ENCODE peak calls at places on chromosomes 11 and 22, in seven cellular contexts. E is ACHN; O is stimulated activated CD4-positive, alpha-beta T cell treated with anti-CD3 and anti-CD28 coated beads, Interleukin-2, amount 100 ng/mL, for 48 hours; B is NCI-H460; T is dermis blood vessel endothelial cell; L is Calu3; M is NCI-H510A treated with DMSO at 0.1 percent for 48 hours. S is an unnamed sample.

GRCh38 chr22:36853407-36854099 is 7.3 kb upstream of the NCF4 start:
- DNase-seq in E (peak; percentile 52), O (peak; percentile 93), B (peak; percentile 19), T (peak; percentile 74), L (peak; percentile 64), M (no peak), S (peak; percentile 66)

GRCh38 chr11:111586305-111586915 is 15.8 kb upstream of the SIK2 start:
- DNase-seq in E (peak; percentile 47), O (peak; percentile 36), B (peak; percentile 38), T (peak; percentile 74), L (peak; percentile 43), M (peak; percentile 39), S (peak; percentile 32)

GRCh38 chr11:68380786-68381622 is 68.6 kb downstream of the LRP5 start:
- DNase-seq in E (no peak), O (no peak), B (no peak), T (peak; percentile 71), L (no peak), M (no peak), S (no peak)

GRCh38 chr22:29642694-29643093 is 39.3 kb downstream of the NF2 start:
- DNase-seq in E (no peak), O (no peak), B (no peak), T (no peak), L (no peak), M (no peak), S (no peak)

GRCh38 chr11:88103337-88104206 is 71.7 kb downstream of the RAB38 start:
- DNase-seq in E (peak; percentile 98), O (peak; percentile 7), B (peak; percentile 70), T (peak; percentile 80), L (peak; percentile 70), M (no peak), S (peak; percentile 74)

GRCh38 chr11:20010106-20010860 is 150.0 kb downstream of the DBX1 start:
- DNase-seq in E (no peak), O (no peak), B (no peak), T (no peak), L (no peak), M (no peak), S (no peak)

GRCh38 chr22:46649176-46650077 is 29.2 kb downstream of the GRAMD4 start:
- DNase-seq in E (no peak), O (no peak), B (peak; percentile 9), T (no peak), L (no peak), M (peak; percentile 38), S (no peak)

GRCh38 chr22:32850591-32851517 is 49.3 kb downstream of the TIMP3 start:
- DNase-seq in E (no peak), O (no peak), B (no peak), T (no peak), L (no peak), M (no peak), S (no peak)

GRCh38 chr11:78472382-78472781 is 54.8 kb upstream of the GAB2 start:
- DNase-seq in E (no peak), O (no peak), B (no peak), T (no peak), L (no peak), M (no peak), S (no peak)

GRCh38 chr11:114099392-114100178 is 40.1 kb downstream of the ZBTB16 start:
- DNase-seq in E (peak; percentile 1), O (no peak), B (no peak), T (no peak), L (no peak), M (peak; percentile 63), S (no peak)

GRCh38 chr11:76753950-76754349 is 29.2 kb upstream of the TSKU start:
- DNase-seq in E (no peak), O (no peak), B (no peak), T (no peak), L (no peak), M (no peak), S (no peak)

GRCh38 chr11:59380263-59381059 is 21.8 kb downstream of the OR5AN1 start:
- DNase-seq in E (no peak), O (no peak), B (no peak), T (no peak), L (no peak), M (no peak), S (no peak)

GRCh38 chr11:33694346-33695050 is 6.1 kb downstream of the C11orf91 start:
- DNase-seq in E (no peak), O (no peak), B (no peak), T (no peak), L (peak; percentile 40), M (no peak), S (no peak)

GRCh38 chr22:27648074-27648473 is 153.5 kb downstream of the MN1 start:
- DNase-seq in E (no peak), O (no peak), B (no peak), T (no peak), L (no peak), M (no peak), S (no peak)

GRCh38 chr22:47929073-47929472 is 1166.6 kb downstream of the TBC1D22A start:
- DNase-seq in E (no peak), O (no peak), B (no peak), T (no peak), L (no peak), M (no peak), S (no peak)

GRCh38 chr22:44926124-44926475 is 83.7 kb downstream of the PHF21B start:
- DNase-seq in E (no peak), O (no peak), B (no peak), T (no peak), L (no peak), M (no peak), S (no peak)

GRCh38 chr11:76280882-76281557 is 74.7 kb upstream of the WNT11 start:
- DNase-seq in E (no peak), O (no peak), B (no peak), T (no peak), L (no peak), M (no peak), S (no peak)

GRCh38 chr22:46871826-46872225 is 109.4 kb downstream of the TBC1D22A start:
- DNase-seq in E (no peak), O (no peak), B (no peak), T (no peak), L (no peak), M (no peak), S (no peak)

GRCh38 chr22:41595703-41596102 is 6.1 kb upstream of the PMM1 start:
- DNase-seq in E (no peak), O (no peak), B (no peak), T (no peak), L (no peak), M (no peak), S (no peak)

GRCh38 chr11:116193321-116194114 is 579.3 kb downstream of the BUD13 start:
- DNase-seq in E (peak; percentile 81), O (no peak), B (no peak), T (peak; percentile 53), L (peak; percentile 60), M (peak; percentile 91), S (no peak)

GRCh38 chr11:69101100-69101791 is 52.5 kb downstream of the TPCN2 start:
- DNase-seq in E (peak; percentile 73), O (peak; percentile 72), B (peak; percentile 62), T (peak; percentile 83), L (peak; percentile 93), M (peak; percentile 94), S (peak; percentile 53)

GRCh38 chr11:36478700-36479329 is 31.3 kb downstream of the TRAF6 start:
- DNase-seq in E (peak; percentile 62), O (peak; percentile 26), B (peak; percentile 18), T (peak; percentile 70), L (peak; percentile 46), M (peak; percentile 54), S (peak; percentile 43)